ENCODE peak calls at places on chromosomes 3 and 15, in eight cellular contexts. D is adrenal gland, C is kidney, E is AG04450, I is epithelial cell of proximal tubule, L is fibroblast of lung, K is Peyer's patch, X is PC-3. M is an unnamed sample.

GRCh38 chr15:62138124-62138523 is 27.0 kb downstream of the C2CD4B start:
- DNase-seq in X (peak), L (peak), I (peak), K (no peak), C (no peak), D (no peak), E (peak), M (peak)

GRCh38 chr3:185655426-185656320 is 69.6 kb downstream of the SENP2 start:
- DNase-seq in I (no peak), X (no peak), C (no peak), E (no peak), K (no peak), L (no peak), D (peak), M (no peak)

GRCh38 chr3:45596290-45596791 is 1.8 kb downstream of the LIMD1 start:
- DNase-seq in I (no peak), X (peak), L (no peak), E (no peak), C (no peak), K (no peak), D (no peak), M (no peak)

GRCh38 chr3:65732060-65732933 is 306.4 kb downstream of the MAGI1 start:
- DNase-seq in X (peak), C (no peak), K (no peak), E (peak), D (peak), L (peak), I (peak), M (peak)

GRCh38 chr3:175355801-175356335 is 496.7 kb downstream of the NAALADL2 start:
- DNase-seq in L (no peak), I (no peak), X (no peak), D (no peak), K (no peak), E (no peak), C (no peak), M (no peak)

GRCh38 chr15:100383302-100384107 is 41.7 kb upstream of the ADAMTS17 start:
- DNase-seq in X (peak), D (peak), K (no peak), E (no peak), C (no peak), L (peak), I (no peak), M (no peak)

GRCh38 chr3:15361494-15362214 is 29.3 kb upstream of the SH3BP5 start:
- DNase-seq in L (no peak), X (peak), C (no peak), D (no peak), E (no peak), K (no peak), I (no peak), M (no peak)

GRCh38 chr3:178003756-178004155 is 532.5 kb upstream of the KCNMB2 start:
- DNase-seq in D (no peak), E (no peak), L (peak), K (no peak), C (no peak), X (no peak), I (no peak), M (no peak)

GRCh38 chr3:115825046-115825445 is 201.7 kb downstream of the GAP43 start:
- DNase-seq in D (no peak), C (no peak), E (no peak), K (no peak), X (peak), L (no peak), I (peak), M (no peak)

GRCh38 chr15:97703400-97703799 is 257.1 kb upstream of the ARRDC4 start:
- DNase-seq in L (no peak), X (no peak), D (no peak), I (no peak), K (no peak), C (no peak), E (no peak), M (no peak)

GRCh38 chr3:158845748-158846350 is 44.0 kb downstream of the MFSD1 start:
- DNase-seq in K (no peak), I (no peak), X (peak), L (peak), D (no peak), C (no peak), E (no peak), M (no peak)

GRCh38 chr3:47082519-47082918 is 81.4 kb downstream of the SETD2 start:
- DNase-seq in E (peak), K (no peak), L (peak), I (no peak), D (no peak), C (no peak), X (peak), M (no peak)

GRCh38 chr3:150268426-150269321 is 139.4 kb upstream of the TSC22D2 start:
- DNase-seq in X (peak), I (no peak), D (no peak), L (peak), E (no peak), C (no peak), K (no peak), M (no peak)

GRCh38 chr3:28972921-28973320 is 307.9 kb upstream of the RBMS3 start:
- DNase-seq in E (no peak), L (peak), I (peak), D (no peak), X (peak), K (no peak), C (no peak), M (peak)

GRCh38 chr3:161890147-161890625 is 393.6 kb downstream of the OTOL1 start:
- DNase-seq in E (peak), L (peak), X (peak), D (no peak), I (peak), K (no peak), C (no peak), M (peak)

GRCh38 chr3:11847607-11848006 is 922 bp upstream of the TAMM41 start:
- DNase-seq in D (no peak), E (no peak), K (no peak), I (no peak), X (peak), C (no peak), L (no peak), M (no peak)

GRCh38 chr3:126945891-126946290 is 37.0 kb upstream of the PLXNA1 start:
- DNase-seq in L (no peak), K (no peak), X (no peak), I (no peak), C (peak), D (no peak), E (no peak), M (no peak)

GRCh38 chr3:73350988-73351387 is 273.8 kb downstream of the PDZRN3 start:
- DNase-seq in L (no peak), D (no peak), I (no peak), E (no peak), X (no peak), K (no peak), C (no peak), M (no peak)

GRCh38 chr3:177893321-177893720 is 642.9 kb upstream of the KCNMB2 start:
- DNase-seq in K (no peak), L (no peak), D (no peak), E (no peak), I (no peak), X (peak), C (no peak), M (no peak)

GRCh38 chr3:152236741-152237140 is 32.0 kb upstream of the MBNL1 start:
- DNase-seq in E (no peak), L (no peak), C (no peak), K (no peak), D (no peak), X (no peak), I (no peak), M (peak)

GRCh38 chr15:70356919-70357318 is 259.2 kb upstream of the TLE3 start:
- DNase-seq in K (no peak), D (no peak), E (no peak), X (peak), L (no peak), C (no peak), I (no peak), M (no peak)

GRCh38 chr3:71166839-71167238 is 416.7 kb downstream of the FOXP1 start:
- DNase-seq in L (no peak), X (no peak), I (no peak), D (no peak), E (no peak), K (no peak), C (no peak), M (no peak)

GRCh38 chr3:179735321-179735720 is 82.5 kb downstream of the USP13 start:
- DNase-seq in X (peak), D (no peak), C (no peak), K (no peak), E (no peak), L (no peak), I (no peak), M (no peak)

GRCh38 chr15:29089731-29090616 is 179.6 kb downstream of the NSMCE3 start:
- DNase-seq in C (no peak), K (peak), I (no peak), L (peak), E (peak), D (no peak), X (no peak), M (no peak)
- H3K4me3 ChIP-seq in C (no peak), K (no peak), I (no peak), L (no peak), E (no peak), D (no peak), X (no peak), M (no peak)

GRCh38 chr15:68672781-68673205 is 94.0 kb downstream of the CORO2B start:
- DNase-seq in X (peak), C (peak), L (peak), E (no peak), K (no peak), D (no peak), I (no peak), M (no peak)
- TF ChIP-seq CTCF in X (peak), C (no peak), L (peak), E (peak), K (no peak), D (no peak), I (peak), M (peak)

DNA sequence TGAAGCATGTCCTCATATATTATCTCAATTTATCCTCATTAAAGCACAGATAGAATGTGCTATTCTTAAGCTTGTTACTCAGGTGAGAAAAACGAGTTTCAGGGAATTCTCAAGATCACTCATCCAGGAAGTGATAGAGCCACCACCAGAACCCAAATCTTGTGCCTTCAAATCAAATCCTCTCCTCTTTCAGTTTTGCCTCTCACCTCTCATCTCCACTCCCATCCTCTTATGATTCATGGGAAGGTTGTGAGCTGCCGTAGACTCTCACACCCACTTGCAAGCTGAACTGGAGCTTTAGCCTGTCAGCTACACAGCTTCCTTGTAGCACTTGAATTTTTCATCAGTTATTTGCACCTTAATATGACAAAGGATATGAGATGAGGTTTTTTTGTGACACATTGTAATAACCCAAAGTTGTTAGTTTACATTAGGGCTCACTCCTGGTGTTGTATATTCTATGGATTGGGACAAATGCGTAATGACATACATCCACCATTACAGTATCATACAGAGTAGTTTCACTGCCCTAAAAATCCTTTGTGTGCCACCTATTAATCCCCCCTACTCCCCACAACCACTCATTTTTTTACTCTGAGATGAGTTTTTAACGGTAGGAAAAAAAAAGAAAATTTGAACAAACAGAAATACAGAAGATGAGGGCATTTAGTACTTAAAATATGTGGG is 25.7 kb downstream of the GPR15 start:
- DNase-seq in K (no peak), L (no peak), D (no peak), X (no peak), I (no peak), E (no peak), C (no peak), M (no peak)
- H3K4me3 ChIP-seq in K (no peak), L (no peak), D (no peak), X (no peak), I (no peak), E (no peak), C (no peak), M (no peak)

DNA sequence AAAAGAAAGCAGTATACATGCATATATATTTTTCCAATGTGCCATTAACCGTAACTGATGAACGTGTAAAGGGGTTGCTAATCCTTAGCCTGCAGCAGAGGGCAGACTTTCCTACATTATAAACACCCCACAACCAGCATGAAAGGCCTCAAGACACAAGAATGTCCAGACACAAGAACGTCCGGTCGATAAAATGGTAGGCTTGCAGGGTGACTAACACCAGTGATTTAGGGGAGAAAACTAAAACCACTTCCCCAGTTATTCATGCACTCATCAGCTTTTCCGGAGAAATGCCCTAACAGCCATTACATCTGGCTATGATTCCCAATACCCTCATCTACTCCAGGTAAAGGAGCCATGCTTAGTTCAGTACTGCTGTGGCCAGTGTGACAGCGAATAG is 57.4 kb downstream of the LRTM1 start:
- DNase-seq in D (no peak), X (peak), K (no peak), I (no peak), L (peak), E (peak), C (no peak), M (peak)
- TF ChIP-seq CTCF in D (peak), X (peak), K (no peak), I (peak), L (peak), E (peak), C (peak), M (peak)

GRCh38 chr15:63502137-63502801 is 2.1 kb upstream of the USP3 start:
- DNase-seq in I (no peak), E (no peak), X (peak), C (no peak), K (peak), D (no peak), L (peak), M (no peak)
- H3K4me3 ChIP-seq in I (no peak), E (no peak), X (peak), C (no peak), K (no peak), D (no peak), L (no peak), M (no peak)

DNA sequence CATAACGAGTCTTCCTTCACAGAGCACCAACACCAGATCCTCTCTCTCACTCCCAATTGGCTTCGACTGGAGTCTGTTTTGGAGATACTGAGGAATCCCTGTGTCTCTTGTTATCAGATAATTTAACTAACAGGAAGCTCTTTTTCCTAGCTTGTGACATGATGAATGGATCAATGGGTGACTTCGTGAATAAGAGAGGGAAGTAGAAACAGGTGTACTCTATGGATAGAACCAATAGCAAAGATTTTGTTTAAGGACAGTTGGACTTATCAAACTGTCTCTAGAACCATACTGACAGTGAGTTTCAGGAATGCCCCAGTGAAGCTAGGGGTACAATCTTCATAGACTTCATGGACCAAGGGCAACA is 29.4 kb upstream of the KLHL6 start:
- DNase-seq in K (no peak), I (no peak), X (no peak), E (no peak), L (no peak), D (no peak), C (no peak), M (no peak)
- TF ChIP-seq CTCF in K (no peak), I (no peak), X (no peak), E (no peak), L (no peak), D (no peak), C (no peak), M (no peak)

DNA sequence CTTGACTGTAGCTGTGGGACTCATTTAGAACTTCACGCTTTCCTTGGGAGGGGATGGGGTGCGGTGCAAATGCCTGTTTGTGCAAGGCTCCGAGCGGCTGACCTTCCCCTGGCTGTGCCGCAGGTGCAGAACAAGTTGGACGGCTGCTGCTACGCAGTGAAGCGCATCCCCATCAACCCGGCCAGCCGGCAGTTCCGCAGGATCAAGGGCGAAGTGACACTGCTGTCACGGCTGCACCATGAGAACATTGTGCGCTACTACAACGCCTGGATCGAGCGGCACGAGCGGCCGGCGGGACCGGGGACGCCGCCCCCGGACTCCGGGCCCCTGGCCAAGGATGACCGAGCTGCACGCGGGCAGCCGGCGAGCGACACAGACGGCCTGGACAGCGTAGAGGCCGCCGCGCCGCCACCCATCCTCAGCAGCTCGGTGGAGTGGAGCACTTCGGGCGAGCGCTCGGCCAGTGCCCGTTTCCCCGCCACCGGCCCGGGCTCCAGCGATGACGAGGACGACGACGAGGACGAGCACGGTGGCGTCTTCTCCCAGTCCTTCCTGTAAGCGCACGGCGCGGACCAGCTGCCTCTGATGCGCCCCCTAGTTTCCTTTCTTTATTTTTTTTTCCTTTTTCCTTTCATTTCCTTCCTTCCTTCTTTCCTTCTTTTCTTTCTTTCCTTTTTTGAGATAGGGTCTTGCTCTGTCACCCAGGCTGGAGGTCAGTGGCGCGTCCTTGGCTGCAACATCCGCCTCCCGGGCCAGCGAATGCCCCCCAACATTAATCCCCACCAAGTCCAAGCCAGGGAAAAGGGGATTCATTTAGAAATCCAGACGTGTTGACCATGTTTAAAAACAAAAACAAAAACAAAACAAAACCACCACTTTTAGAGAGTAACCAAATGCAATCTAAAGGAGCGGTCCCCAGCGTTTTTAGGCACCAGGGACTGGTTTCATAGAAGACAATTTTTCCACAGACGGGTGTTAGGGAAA is 42.7 kb downstream of the EIF2AK4 start:
- DNase-seq in I (no peak), L (peak), E (no peak), K (peak), X (peak), C (peak), D (peak), M (no peak)
- H3K4me3 ChIP-seq in I (peak), L (peak), E (peak), K (peak), X (peak), C (peak), D (no peak), M (peak)